ENCODE peak calls at places on chromosomes 1 and 21, in nine cellular contexts. V is astrocyte of the spinal cord, J is cardiac muscle cell, S is WTC11, P is fibroblast of lung, Q is BE2C, O is pancreas, L is GM12865, Y is uterus. T is an unnamed sample.

GRCh38 chr1:178533547-178533946 is 20.6 kb downstream of the TEX35 start:
- DNase-seq in V (no peak), J (no peak), S (no peak), P (no peak), Q (no peak), O (no peak), L (no peak), Y (no peak), T (no peak)

GRCh38 chr1:214107322-214108096 is 119.7 kb downstream of the PROX1 start:
- DNase-seq in V (no peak), J (peak), S (no peak), P (peak), Q (no peak), O (peak), L (no peak), Y (no peak), T (no peak)

GRCh38 chr1:235646463-235646862 is 3.1 kb downstream of the GNG4 start:
- DNase-seq in V (no peak), J (no peak), S (no peak), P (no peak), Q (no peak), O (no peak), L (no peak), Y (no peak), T (no peak)

GRCh38 chr1:26434161-26434752 is 2.1 kb downstream of the DHDDS start:
- DNase-seq in V (no peak), J (no peak), S (no peak), P (no peak), Q (no peak), O (no peak), L (no peak), Y (no peak), T (no peak)

GRCh38 chr1:156504062-156504813 is 3.7 kb upstream of the MEF2D start:
- DNase-seq in V (peak), J (no peak), S (no peak), P (no peak), Q (no peak), O (no peak), L (peak), Y (no peak), T (no peak)

GRCh38 chr21:38306407-38306806 is 49.6 kb downstream of the KCNJ15 start:
- DNase-seq in V (peak), J (no peak), S (no peak), P (no peak), Q (no peak), O (no peak), L (no peak), Y (no peak), T (peak)

GRCh38 chr21:41956926-41957729 is 3.3 kb upstream of the C2CD2 start:
- DNase-seq in V (peak), J (peak), S (no peak), P (peak), Q (no peak), O (no peak), L (no peak), Y (no peak), T (peak)

GRCh38 chr1:36183309-36183856 is 27.4 kb downstream of the MAP7D1 start:
- DNase-seq in V (no peak), J (peak), S (no peak), P (peak), Q (no peak), O (no peak), L (no peak), Y (no peak), T (no peak)

GRCh38 chr21:45801129-45801735 is 157.7 kb downstream of the PCBP3 start:
- DNase-seq in V (no peak), J (no peak), S (no peak), P (no peak), Q (no peak), O (no peak), L (no peak), Y (no peak), T (no peak)

GRCh38 chr1:104266612-104267011 is 516.9 kb downstream of the AMY1C start:
- DNase-seq in V (no peak), J (no peak), S (no peak), P (no peak), Q (no peak), O (no peak), L (no peak), Y (no peak), T (no peak)

GRCh38 chr21:29091032-29091431 is 17.6 kb upstream of the CCT8 start:
- DNase-seq in V (peak), J (no peak), S (no peak), P (peak), Q (no peak), O (no peak), L (no peak), Y (no peak), T (peak)

GRCh38 chr1:197471248-197472035 is 203.4 kb downstream of the CRB1 start:
- DNase-seq in V (peak), J (no peak), S (no peak), P (peak), Q (peak), O (no peak), L (no peak), Y (no peak), T (no peak)

GRCh38 chr1:82160903-82161302 is 360.2 kb downstream of the ADGRL2 start:
- DNase-seq in V (no peak), J (no peak), S (no peak), P (no peak), Q (no peak), O (no peak), L (peak), Y (no peak), T (no peak)

GRCh38 chr21:16264314-16264713 is 534.5 kb downstream of the USP25 start:
- DNase-seq in V (no peak), J (no peak), S (no peak), P (peak), Q (no peak), O (no peak), L (no peak), Y (no peak), T (no peak)

GRCh38 chr1:15222653-15223303 is 24.2 kb upstream of the FHAD1 start:
- DNase-seq in V (no peak), J (no peak), S (no peak), P (no peak), Q (no peak), O (no peak), L (no peak), Y (no peak), T (no peak)

GRCh38 chr1:23376890-23377811 is 7.5 kb upstream of the ZNF436 start:
- DNase-seq in V (peak), J (no peak), S (no peak), P (peak), Q (no peak), O (no peak), L (no peak), Y (peak), T (peak)

GRCh38 chr21:27649323-27649722 is 682.4 kb upstream of the ADAMTS5 start:
- DNase-seq in V (peak), J (no peak), S (no peak), P (peak), Q (no peak), O (no peak), L (no peak), Y (no peak), T (peak)

GRCh38 chr1:14598498-14599172 is at the start of gene KAZN:
- DNase-seq in V (peak), J (peak), S (peak), P (no peak), Q (peak), O (peak), L (peak), Y (no peak), T (no peak)

GRCh38 chr1:9589719-9590157 is 1.0 kb downstream of the TMEM201 start:
- DNase-seq in V (peak), J (no peak), S (no peak), P (peak), Q (no peak), O (no peak), L (peak), Y (no peak), T (peak)

GRCh38 chr1:242811092-242811840 is 286.8 kb upstream of the PLD5 start:
- DNase-seq in V (peak), J (no peak), S (no peak), P (no peak), Q (no peak), O (no peak), L (no peak), Y (no peak), T (no peak)

GRCh38 chr1:209048961-209049669 is 534.4 kb upstream of the CAMK1G start:
- DNase-seq in V (peak), J (no peak), S (no peak), P (no peak), Q (no peak), O (no peak), L (no peak), Y (no peak), T (peak)

GRCh38 chr1:193181985-193182384 is 4.4 kb downstream of the B3GALT2 start:
- DNase-seq in V (peak), J (no peak), S (no peak), P (peak), Q (peak), O (no peak), L (no peak), Y (no peak), T (no peak)

GRCh38 chr1:181179980-181180964 is 91.8 kb downstream of the IER5 start:
- DNase-seq in V (peak), J (peak), S (peak), P (peak), Q (no peak), O (no peak), L (peak), Y (peak), T (peak)

GRCh38 chr1:118785246-118785645 is 202.9 kb downstream of the TBX15 start:
- DNase-seq in V (peak), J (no peak), S (no peak), P (no peak), Q (no peak), O (no peak), L (no peak), Y (no peak), T (no peak)

GRCh38 chr1:226082959-226083302 is 20.4 kb downstream of the H3-3A start:
- DNase-seq in V (peak), J (peak), S (peak), P (peak), Q (peak), O (no peak), L (peak), Y (peak), T (peak)

GRCh38 chr1:223759273-223759672 is 46.9 kb downstream of the CAPN2 start:
- DNase-seq in V (no peak), J (no peak), S (peak), P (no peak), Q (no peak), O (no peak), L (no peak), Y (no peak), T (no peak)

GRCh38 chr21:39189857-39190604 is 6.8 kb upstream of the PSMG1 start:
- DNase-seq in V (peak), J (no peak), S (no peak), P (peak), Q (no peak), O (no peak), L (no peak), Y (no peak), T (peak)

GRCh38 chr1:148318123-148318899 is 164.8 kb downstream of the PPIAL4G start:
- DNase-seq in V (peak), J (no peak), S (peak), P (no peak), Q (no peak), O (no peak), L (peak), Y (no peak), T (no peak)

GRCh38 chr1:233543338-233544255 is 70.3 kb upstream of the KCNK1 start:
- DNase-seq in V (peak), J (no peak), S (no peak), P (peak), Q (peak), O (no peak), L (no peak), Y (peak), T (peak)

GRCh38 chr1:24914226-24915069 is 15.6 kb downstream of the RUNX3 start:
- DNase-seq in V (peak), J (no peak), S (no peak), P (peak), Q (peak), O (no peak), L (no peak), Y (no peak), T (peak)

GRCh38 chr1:36224537-36225297 is 474 bp downstream of the THRAP3 start:
- DNase-seq in V (peak), J (peak), S (peak), P (peak), Q (peak), O (peak), L (no peak), Y (no peak), T (peak)

GRCh38 chr1:91754348-91754747 is 131.6 kb downstream of the TGFBR3 start:
- DNase-seq in V (peak), J (no peak), S (no peak), P (peak), Q (no peak), O (no peak), L (peak), Y (no peak), T (peak)

GRCh38 chr1:31073044-31073443 is 7.5 kb upstream of the PUM1 start:
- DNase-seq in V (no peak), J (no peak), S (no peak), P (no peak), Q (no peak), O (no peak), L (no peak), Y (no peak), T (no peak)
- TF ChIP-seq CTCF in V (no peak), J (no peak), S (no peak), P (no peak), Q (no peak), O (no peak), L (no peak), Y (no peak), T (no peak)

DNA sequence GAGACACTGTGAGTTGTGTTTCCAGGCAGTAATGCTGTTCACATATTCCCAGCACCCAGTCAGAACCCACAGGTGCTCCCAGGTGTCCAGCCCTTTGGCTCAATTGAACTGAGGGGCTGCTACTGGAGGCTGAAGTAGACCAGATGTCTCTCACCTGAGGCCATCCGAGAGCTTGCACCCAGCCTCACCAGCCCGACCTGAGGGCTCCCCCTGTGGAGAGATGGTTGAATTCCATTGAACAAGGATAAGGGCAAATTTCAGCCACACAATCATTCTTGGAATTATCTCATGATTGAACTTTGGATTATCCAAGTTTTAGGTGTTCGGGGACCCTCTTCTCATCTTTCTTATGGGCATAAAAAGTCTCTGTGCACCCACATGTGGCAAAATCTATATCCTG is 52.1 kb downstream of the OBSCN start:
- DNase-seq in V (no peak), J (no peak), S (no peak), P (no peak), Q (no peak), O (no peak), L (no peak), Y (no peak), T (no peak)
- TF ChIP-seq CTCF in V (no peak), J (peak), S (peak), P (no peak), Q (peak), O (no peak), L (no peak), Y (no peak), T (peak)

GRCh38 chr21:35508389-35508888 is 459.3 kb upstream of the RUNX1 start:
- DNase-seq in V (peak), J (no peak), S (peak), P (peak), Q (no peak), O (peak), L (peak), Y (peak), T (peak)
- TF ChIP-seq CTCF in V (peak), J (peak), S (no peak), P (peak), Q (no peak), O (no peak), L (no peak), Y (no peak), T (peak)

GRCh38 chr1:33985656-33986055 is 121.8 kb downstream of the HMGB4 start:
- DNase-seq in V (peak), J (no peak), S (no peak), P (no peak), Q (no peak), O (no peak), L (no peak), Y (no peak), T (peak)

GRCh38 chr1:33982419-33982818 is 118.5 kb downstream of the HMGB4 start:
- DNase-seq in V (no peak), J (no peak), S (no peak), P (no peak), Q (no peak), O (no peak), L (no peak), Y (no peak), T (no peak)

GRCh38 chr1:33988161-33988560 is 124.3 kb downstream of the HMGB4 start:
- DNase-seq in V (no peak), J (no peak), S (no peak), P (no peak), Q (no peak), O (no peak), L (no peak), Y (no peak), T (no peak)

GRCh38 chr1:33986389-33987095 is 122.7 kb downstream of the HMGB4 start:
- DNase-seq in V (peak), J (no peak), S (no peak), P (peak), Q (no peak), O (peak), L (no peak), Y (peak), T (peak)

DNA sequence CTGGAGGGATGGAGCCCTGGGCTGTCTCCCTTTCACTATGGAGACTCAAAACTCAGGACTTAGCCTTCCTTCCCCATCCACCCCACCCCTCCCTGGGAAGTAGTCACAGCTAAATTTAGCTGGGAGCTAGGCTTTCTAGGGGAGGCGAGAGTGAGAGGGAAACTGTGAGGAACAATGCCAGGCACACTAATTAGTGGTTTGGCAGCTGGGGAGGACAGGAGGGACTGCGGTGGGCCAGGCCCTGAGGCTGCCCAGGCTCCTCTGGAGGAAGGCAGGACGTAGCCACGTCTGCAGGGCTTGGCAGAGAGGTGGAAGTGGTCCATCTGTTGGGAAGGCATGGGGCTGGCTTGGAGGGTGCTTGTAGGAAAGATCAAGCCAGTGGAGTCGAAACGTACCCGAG is 121.3 kb downstream of the HMGB4 start:
- DNase-seq in V (peak), J (no peak), S (no peak), P (no peak), Q (no peak), O (no peak), L (no peak), Y (no peak), T (no peak)
- TF ChIP-seq CTCF in V (no peak), J (no peak), S (no peak), P (no peak), Q (no peak), O (no peak), L (no peak), Y (no peak), T (no peak)

DNA sequence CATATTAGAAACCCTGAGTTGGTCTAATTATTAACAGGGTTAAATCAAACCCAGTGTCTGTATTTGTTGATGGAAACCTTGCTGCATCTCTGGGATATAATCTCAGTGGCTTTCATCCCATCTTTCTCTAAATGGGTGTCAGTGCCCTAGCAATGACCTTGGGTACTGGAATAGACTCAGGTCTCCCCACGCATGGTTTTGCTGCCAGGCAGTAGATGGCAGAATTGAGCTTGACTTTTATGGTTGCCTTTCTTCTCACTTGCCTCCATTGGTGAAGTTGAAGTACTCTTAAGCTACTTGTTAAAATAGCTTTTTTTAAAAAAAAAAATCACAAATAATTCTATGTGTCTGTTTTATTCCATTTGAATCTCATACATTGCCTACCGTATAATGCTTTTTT is 81.8 kb upstream of the HMCN1 start:
- DNase-seq in V (no peak), J (no peak), S (no peak), P (peak), Q (no peak), O (no peak), L (peak), Y (no peak), T (no peak)
- TF ChIP-seq CTCF in V (no peak), J (peak), S (no peak), P (peak), Q (peak), O (no peak), L (peak), Y (no peak), T (peak)